ENCODE peak calls at places on chromosomes 2 and 18, in four cellular contexts. D, X, C and Y are unnamed samples.

GRCh38 chr18:75320506-75320905 is 107.0 kb downstream of the SMIM21 start:
- DNase-seq in C (no peak), D (no peak), X (no peak), Y (no peak)

GRCh38 chr18:36572135-36572856 is 256.5 kb downstream of the TPGS2 start:
- DNase-seq in D (peak), X (no peak), C (no peak), Y (peak)

GRCh38 chr18:24273596-24273995 is 124.0 kb downstream of the OSBPL1A start:
- DNase-seq in D (no peak), C (peak), X (no peak), Y (no peak)

GRCh38 chr2:210965472-210965871 is 409.1 kb downstream of the CPS1 start:
- DNase-seq in D (no peak), X (no peak), C (peak), Y (no peak)

GRCh38 chr2:21754164-21754788 is 630.5 kb downstream of the TDRD15 start:
- DNase-seq in X (no peak), D (peak), C (no peak), Y (no peak)

GRCh38 chr18:43420950-43421349 is 143.7 kb upstream of the SYT4 start:
- DNase-seq in X (no peak), D (no peak), C (no peak), Y (no peak)

GRCh38 chr18:49447810-49448745 is 12.4 kb downstream of the DYM start:
- DNase-seq in X (peak), D (peak), C (no peak), Y (peak)

GRCh38 chr2:86308356-86308755 is 29.1 kb downstream of the REEP1 start:
- DNase-seq in X (no peak), C (no peak), D (no peak), Y (no peak)

GRCh38 chr2:168454737-168455691 is 1.1 kb upstream of the CERS6 start:
- DNase-seq in C (no peak), D (no peak), X (no peak), Y (no peak)

GRCh38 chr2:82198809-82199492 is 1894.4 kb upstream of the LRRTM1 start:
- DNase-seq in C (no peak), D (no peak), X (no peak), Y (no peak)

GRCh38 chr2:188527110-188527509 is 235.4 kb downstream of the GULP1 start:
- DNase-seq in X (no peak), D (no peak), C (no peak), Y (no peak)

GRCh38 chr2:179642462-179642861 is 218.9 kb downstream of the ZNF385B start:
- DNase-seq in X (no peak), C (no peak), D (no peak), Y (no peak)

GRCh38 chr2:190267302-190267701 is 52.3 kb downstream of the HIBCH start:
- DNase-seq in D (no peak), X (no peak), C (no peak), Y (no peak)

GRCh38 chr18:48743046-48743445 is 204.2 kb downstream of the CTIF start:
- DNase-seq in X (no peak), D (no peak), C (no peak), Y (no peak)

GRCh38 chr2:86633094-86633740 is 9.6 kb upstream of the RNF103 start:
- DNase-seq in X (no peak), D (no peak), C (no peak), Y (no peak)

GRCh38 chr2:223847410-223847809 is 10.0 kb upstream of the AP1S3 start:
- DNase-seq in C (no peak), D (no peak), X (no peak), Y (no peak)

GRCh38 chr2:118320640-118321039 is 232.4 kb downstream of the INSIG2 start:
- DNase-seq in X (no peak), D (no peak), C (no peak), Y (no peak)

GRCh38 chr2:129849559-129850160 is 129.8 kb upstream of the RAB6C start:
- DNase-seq in C (peak), D (peak), X (no peak), Y (peak)

GRCh38 chr2:18455256-18455862 is 105.1 kb downstream of the RDH14 start:
- DNase-seq in D (no peak), C (no peak), X (no peak), Y (no peak)